ENCODE peak calls at places on chromosomes 4 and X, in seven cellular contexts. L is uterus, J is heart left ventricle, O is endothelial cell of umbilical vein, N is transverse colon, F is esophagus squamous epithelium, G is suprapubic skin. U is an unnamed sample.

GRCh38 chr4:68375667-68376559 is 26.0 kb upstream of the YTHDC1 start:
- DNase-seq in J (no peak), G (no peak), L (no peak), N (peak; percentile 28), O (peak; percentile 67), F (no peak), U (peak; percentile 39)

GRCh38 chrX:100829730-100830129 is 9.5 kb downstream of the CSTF2 start:
- DNase-seq in N (no peak), G (no peak), F (no peak), L (no peak), O (peak; percentile 28), J (no peak), U (no peak)

GRCh38 chr4:41006141-41006540 is 208.2 kb downstream of the APBB2 start:
- DNase-seq in J (no peak), O (peak; percentile 58), G (no peak), L (no peak), N (no peak), F (no peak), U (no peak)

GRCh38 chr4:86895692-86896488 is 3.7 kb upstream of the C4orf36 start:
- DNase-seq in O (peak; percentile 72), J (no peak), N (no peak), L (no peak), F (no peak), G (no peak), U (peak; percentile 21)

GRCh38 chrX:4150259-4150658 is 436.8 kb upstream of the PRKX start:
- DNase-seq in O (no peak), J (no peak), L (no peak), N (no peak), G (no peak), F (no peak), U (no peak)

GRCh38 chrX:47297874-47298273 is 65.1 kb downstream of the USP11 start:
- DNase-seq in G (no peak), F (no peak), N (no peak), L (no peak), J (no peak), O (no peak), U (no peak)

GRCh38 chrX:93428497-93428896 is 244.9 kb downstream of the NAP1L3 start:
- DNase-seq in J (no peak), O (no peak), N (no peak), L (no peak), G (no peak), F (no peak), U (no peak)

GRCh38 chr4:5710962-5711478 is at the start of gene EVC:
- DNase-seq in F (no peak), L (peak; percentile 88), O (peak; percentile 67), N (peak; percentile 63), G (peak; percentile 89), J (peak; percentile 89), U (peak; percentile 80)

GRCh38 chr4:88599298-88599697 is 7.0 kb downstream of the HERC3 start:
- DNase-seq in O (peak; percentile 71), G (no peak), N (no peak), J (no peak), L (no peak), F (no peak), U (no peak)

GRCh38 chrX:69991685-69992084 is 58.1 kb downstream of the AWAT2 start:
- DNase-seq in N (no peak), O (no peak), J (no peak), L (no peak), G (no peak), F (no peak), U (no peak)

GRCh38 chrX:103254171-103254824 is 657 bp downstream of the TCEAL8 start:
- DNase-seq in N (peak; percentile 40), L (peak; percentile 40), F (no peak), O (peak; percentile 49), G (no peak), J (peak; percentile 69), U (peak; percentile 50)

GRCh38 chrX:119502727-119503483 is 34.7 kb downstream of the SLC25A5 start:
- DNase-seq in N (peak; percentile 85), O (peak; percentile 1), G (no peak), F (no peak), L (no peak), J (no peak), U (peak; percentile 16)

GRCh38 chr4:182062936-182063335 is 180.3 kb upstream of the TENM3 start:
- DNase-seq in L (no peak), O (no peak), F (no peak), J (no peak), G (no peak), N (no peak), U (no peak)

GRCh38 chr4:55013431-55013955 is 111.9 kb downstream of the KDR start:
- DNase-seq in G (no peak), F (no peak), J (no peak), O (no peak), L (no peak), N (no peak), U (no peak)

GRCh38 chr4:6417516-6417915 is 54.9 kb downstream of the PPP2R2C start:
- DNase-seq in N (no peak), G (no peak), O (no peak), L (no peak), J (no peak), F (no peak), U (no peak)

GRCh38 chr4:87669373-87669772 is 19.3 kb downstream of the DMP1 start:
- DNase-seq in L (no peak), F (no peak), O (no peak), J (no peak), N (no peak), G (no peak), U (no peak)

GRCh38 chr4:88522702-88523324 is 763 bp downstream of the PYURF start:
- DNase-seq in O (peak; percentile 54), L (peak; percentile 30), G (no peak), F (no peak), N (peak; percentile 30), J (no peak), U (peak; percentile 25)

GRCh38 chrX:108732630-108733321 is 3.6 kb downstream of the IRS4 start:
- DNase-seq in J (peak; percentile 38), F (no peak), N (no peak), L (no peak), G (no peak), O (no peak), U (no peak)

GRCh38 chrX:108736509-108737479 is at the start of gene IRS4:
- DNase-seq in N (no peak), L (peak; percentile 33), J (peak; percentile 44), F (no peak), G (no peak), O (peak; percentile 13), U (no peak)

GRCh38 chrX:108734426-108734825 is 1.9 kb downstream of the IRS4 start:
- DNase-seq in O (no peak), L (no peak), J (no peak), F (no peak), N (no peak), G (no peak), U (no peak)

GRCh38 chrX:108735680-108736508 is 469 bp downstream of the IRS4 start:
- DNase-seq in F (no peak), G (no peak), L (no peak), N (no peak), J (no peak), O (peak; percentile 7), U (no peak)

DNA sequence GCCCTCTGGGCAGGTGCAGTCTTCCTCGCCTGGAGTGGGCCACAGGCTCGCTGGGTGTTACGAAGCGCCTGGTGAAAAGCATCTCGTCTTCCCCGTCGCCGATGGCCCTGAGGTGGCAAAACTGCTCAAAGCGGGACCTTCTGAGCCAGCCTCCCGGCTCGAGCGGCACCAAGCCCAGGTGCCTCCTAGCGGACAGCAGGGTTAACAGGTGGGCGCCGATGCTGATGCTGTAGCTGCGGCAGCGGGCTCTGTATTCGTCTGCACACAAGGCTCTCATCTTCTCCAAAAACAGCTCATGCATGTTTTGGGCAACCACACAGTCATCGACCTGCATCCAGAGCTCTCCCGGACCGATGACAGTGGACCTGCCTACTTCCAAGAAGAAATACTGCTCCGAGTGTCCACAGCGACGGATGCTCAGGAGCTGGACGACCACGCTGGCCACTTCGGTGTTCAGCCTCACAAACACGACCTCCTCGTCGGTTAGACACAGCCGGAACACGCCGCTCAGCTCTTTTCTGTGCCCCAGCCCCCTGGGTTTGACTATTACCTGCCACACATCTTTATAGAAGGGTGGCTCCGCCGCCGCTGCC is 1.2 kb downstream of the IRS4 start:
- DNase-seq in J (peak; percentile 35), L (no peak), O (peak; percentile 1), N (no peak), G (no peak), F (no peak), U (no peak)
- H3K4me3 ChIP-seq in J (no peak overlapping the region), L (peak overlapping the region; percentile 37), O (peak overlapping the region; percentile 48), N (peak overlapping the region; percentile 21), G (peak overlapping the region; percentile 49), F (no peak overlapping the region), U (no peak overlapping the region)

DNA sequence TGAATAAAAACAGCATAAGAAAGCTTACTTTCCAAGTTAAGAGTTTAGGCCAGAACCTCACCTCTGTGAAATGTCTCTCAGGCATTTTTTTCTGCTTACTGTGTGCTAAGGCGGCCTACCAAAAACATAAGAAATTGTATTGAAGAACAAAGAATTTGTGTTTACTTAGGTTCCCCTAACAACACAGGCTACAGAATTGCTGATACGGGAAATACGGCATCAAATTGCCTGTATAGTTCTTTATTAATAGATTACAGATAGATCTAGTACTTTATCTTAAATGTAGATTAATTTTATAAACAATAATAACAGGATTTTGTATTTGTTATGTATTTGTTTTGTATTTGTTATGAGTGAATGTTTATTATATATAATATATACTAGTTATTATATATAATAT is 12.9 kb downstream of the ASIC5 start:
- DNase-seq in L (no peak), N (no peak), O (no peak), F (no peak), G (no peak), J (no peak), U (no peak)
- TF ChIP-seq POLR2A in L (no peak), N (no peak), O (no peak), F (no peak), G (no peak), J (no peak), U (no peak)

DNA sequence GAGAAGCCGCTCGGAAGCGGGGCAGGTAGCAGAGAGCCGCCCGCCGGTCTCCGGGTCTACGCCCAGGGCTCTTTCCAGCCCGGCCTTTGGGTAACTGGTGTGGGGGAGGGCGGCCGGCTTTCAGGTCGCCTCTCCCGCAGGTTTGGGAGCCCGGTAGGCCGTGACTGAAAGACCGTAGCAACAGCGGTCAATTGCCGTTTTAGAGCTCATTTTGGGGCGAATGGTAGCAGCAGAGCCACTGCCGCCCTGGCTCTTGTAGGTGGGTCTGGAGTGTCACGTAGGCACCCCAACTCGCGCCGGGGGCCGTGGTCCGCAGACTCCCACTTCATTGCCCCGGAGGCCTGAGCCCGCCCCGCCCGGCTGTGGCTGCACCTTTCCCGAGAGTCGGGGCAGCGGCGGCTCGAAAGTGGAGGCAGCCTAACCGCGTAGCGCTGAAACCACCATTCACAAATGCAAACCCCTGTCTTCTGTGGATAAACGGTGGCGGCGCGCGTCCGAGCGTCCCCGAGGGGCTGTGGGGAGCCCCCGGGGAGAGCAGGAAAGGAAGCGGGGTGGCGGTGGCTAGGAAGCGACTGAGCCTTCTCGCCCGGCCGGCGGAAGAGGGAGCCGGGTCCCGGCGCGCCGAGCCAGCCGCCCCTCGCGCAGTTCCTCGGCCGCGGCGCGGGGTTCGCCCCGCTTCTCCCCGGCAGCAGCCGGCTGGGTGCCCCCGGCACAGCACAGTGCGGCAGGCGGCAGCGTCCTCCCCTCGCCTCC is 2185.1 kb upstream of the TENM3 start:
- DNase-seq in J (peak; percentile 59), O (no peak), G (no peak), L (no peak), F (no peak), N (peak; percentile 13), U (peak; percentile 77)
- H3K4me3 ChIP-seq in J (peak overlapping the region; percentile 55), O (no peak overlapping the region), G (peak overlapping the region; percentile 60), L (peak overlapping the region; percentile 14), F (peak overlapping the region; percentile 25), N (peak overlapping the region; percentile 53), U (peak overlapping the region; percentile 31)

GRCh38 chr4:7960017-7960789 is 20.5 kb upstream of the AFAP1 start:
- DNase-seq in J (no peak), G (no peak), L (peak; percentile 53), F (no peak), O (no peak), N (no peak), U (peak; percentile 66)
- TF ChIP-seq POLR2A in J (no peak), G (no peak), L (no peak), F (no peak), O (no peak), N (no peak), U (no peak)

U was measured in adrenal gland.